ENCODE peak calls at places on chromosomes 4 and X, in eight cellular contexts. F, D, V, G, K, T, X and Z are unnamed samples.

GRCh38 chrX:19194285-19195242 is 72.3 kb upstream of the ADGRG2 start:
- DNase-seq in K (no peak), G (no peak), V (no peak), X (no peak), F (no peak), T (no peak), D (no peak), Z (no peak)

GRCh38 chr4:12411072-12411471 is 982.4 kb upstream of the HS3ST1 start:
- DNase-seq in F (no peak), T (peak; percentile 18), V (no peak), G (no peak), D (no peak), X (no peak), K (no peak), Z (no peak)

GRCh38 chr4:127782025-127782274 is 172 bp upstream of the HSPA4L start:
- DNase-seq in X (no peak), G (no peak), K (peak; percentile 8), T (peak; percentile 94), D (peak; percentile 95), F (peak; percentile 77), V (no peak), Z (peak; percentile 80)

GRCh38 chrX:123860506-123860840 is 620 bp downstream of the XIAP start:
- DNase-seq in G (no peak), F (no peak), X (no peak), D (no peak), T (peak; percentile 61), V (peak; percentile 25), K (no peak), Z (no peak)

GRCh38 chr4:86264269-86264668 is 95.6 kb downstream of the MAPK10 start:
- DNase-seq in T (no peak), F (no peak), D (no peak), X (no peak), G (no peak), K (no peak), V (no peak), Z (no peak)

GRCh38 chr4:17721496-17722360 is 59.7 kb downstream of the FAM184B start:
- DNase-seq in T (no peak), F (peak; percentile 12), G (no peak), V (no peak), D (peak; percentile 57), K (no peak), X (no peak), Z (no peak)

GRCh38 chr4:168677063-168677462 is 180.2 kb downstream of the PALLD start:
- DNase-seq in V (no peak), G (no peak), K (no peak), X (no peak), T (no peak), F (no peak), D (no peak), Z (no peak)

GRCh38 chrX:67700607-67701006 is 156.8 kb downstream of the AR start:
- DNase-seq in F (no peak), X (no peak), D (no peak), T (peak; percentile 56), G (no peak), K (no peak), V (no peak), Z (no peak)

GRCh38 chrX:1592863-1593201 is 1.4 kb downstream of the AKAP17A start:
- DNase-seq in F (no peak), T (no peak), V (no peak), K (no peak), D (peak; percentile 55), G (no peak), X (no peak), Z (no peak)

GRCh38 chr4:46329118-46329976 is 60.6 kb downstream of the GABRA2 start:
- DNase-seq in V (no peak), K (no peak), T (peak; percentile 62), F (no peak), G (no peak), D (no peak), X (no peak), Z (no peak)

GRCh38 chr4:166622425-166622977 is 611.8 kb downstream of the SPOCK3 start:
- DNase-seq in F (no peak), G (no peak), K (no peak), D (no peak), V (no peak), X (no peak), T (no peak), Z (no peak)

GRCh38 chrX:69317721-69318120 is 152.5 kb upstream of the PJA1 start:
- DNase-seq in K (no peak), D (no peak), V (no peak), X (no peak), G (no peak), F (no peak), T (no peak), Z (peak; percentile 9)

GRCh38 chr4:36502350-36502749 is 220.9 kb downstream of the DTHD1 start:
- DNase-seq in V (no peak), K (no peak), D (no peak), X (no peak), T (no peak), F (no peak), G (no peak), Z (no peak)

GRCh38 chr4:60724623-60725022 is 475.5 kb upstream of the ADGRL3 start:
- DNase-seq in G (no peak), V (no peak), F (no peak), X (no peak), T (peak; percentile 7), D (peak; percentile 87), K (no peak), Z (no peak)

GRCh38 chr4:163693776-163694175 is 199.3 kb downstream of the TMA16 start:
- DNase-seq in F (no peak), X (no peak), D (no peak), V (no peak), T (peak; percentile 80), K (no peak), G (no peak), Z (no peak)

GRCh38 chr4:95361696-95361965 is 187.1 kb downstream of the UNC5C start:
- DNase-seq in V (no peak), D (no peak), T (no peak), G (no peak), K (no peak), X (no peak), F (no peak), Z (no peak)

GRCh38 chr4:1565598-1566295 is 118.4 kb downstream of the FAM53A start:
- DNase-seq in K (no peak), F (no peak), D (no peak), T (no peak), G (peak; percentile 27), X (no peak), V (no peak), Z (no peak)

GRCh38 chrX:54043084-54043483 is 1.2 kb downstream of the PHF8 start:
- DNase-seq in K (no peak), T (no peak), F (no peak), V (no peak), D (peak; percentile 19), X (no peak), G (no peak), Z (no peak)

GRCh38 chr4:87579478-87579877 is 28.9 kb upstream of the DSPP start:
- DNase-seq in V (no peak), D (no peak), X (no peak), F (no peak), K (no peak), T (no peak), G (no peak), Z (no peak)

GRCh38 chrX:134868766-134869495 is 121.9 kb upstream of the SMIM10 start:
- DNase-seq in X (no peak), F (no peak), T (peak; percentile 35), D (peak; percentile 39), K (no peak), V (no peak), G (no peak), Z (no peak)